ENCODE peak calls at places on chromosome 13, in four cellular contexts. One of them, this sample, is unnamed.

GRCh38 chr13:82758056-82758455 is 1124.2 kb downstream of the SLITRK1 start:
- DNase-seq in uterus: no peak
- DNase-seq in stimulated activated CD4-positive, alpha-beta T cell treated with anti-CD3 and anti-CD28 coated beads, Interleukin-4, amount 100 ng/mL, for 1 hour: no peak
- DNase-seq in naive thymus-derived CD8-positive, alpha-beta T cell: no peak
- DNase-seq in this sample: peak; percentile 9

GRCh38 chr13:79457948-79458347 is 23.0 kb upstream of the NDFIP2 start:
- DNase-seq in naive thymus-derived CD8-positive, alpha-beta T cell: no peak
- DNase-seq in uterus: no peak
- DNase-seq in stimulated activated CD4-positive, alpha-beta T cell treated with anti-CD3 and anti-CD28 coated beads, Interleukin-4, amount 100 ng/mL, for 1 hour: no peak
- DNase-seq in this sample: peak; percentile 45

GRCh38 chr13:44619651-44620050 is 43.5 kb upstream of the TSC22D1 start:
- DNase-seq in uterus: no peak
- DNase-seq in stimulated activated CD4-positive, alpha-beta T cell treated with anti-CD3 and anti-CD28 coated beads, Interleukin-4, amount 100 ng/mL, for 1 hour: no peak
- DNase-seq in naive thymus-derived CD8-positive, alpha-beta T cell: no peak
- DNase-seq in this sample: no peak

GRCh38 chr13:66673401-66673800 is 556.7 kb downstream of the PCDH9 start:
- DNase-seq in stimulated activated CD4-positive, alpha-beta T cell treated with anti-CD3 and anti-CD28 coated beads, Interleukin-4, amount 100 ng/mL, for 1 hour: no peak
- DNase-seq in uterus: no peak
- DNase-seq in naive thymus-derived CD8-positive, alpha-beta T cell: no peak
- DNase-seq in this sample: no peak

GRCh38 chr13:32650705-32651311 is 64.6 kb downstream of the PDS5B start:
- DNase-seq in uterus: peak; percentile 45
- DNase-seq in naive thymus-derived CD8-positive, alpha-beta T cell: peak; percentile 48
- DNase-seq in stimulated activated CD4-positive, alpha-beta T cell treated with anti-CD3 and anti-CD28 coated beads, Interleukin-4, amount 100 ng/mL, for 1 hour: peak; percentile 33
- DNase-seq in this sample: peak; percentile 63

GRCh38 chr13:25132021-25132420 is 36.1 kb downstream of the PABPC3 start:
- DNase-seq in uterus: no peak
- DNase-seq in stimulated activated CD4-positive, alpha-beta T cell treated with anti-CD3 and anti-CD28 coated beads, Interleukin-4, amount 100 ng/mL, for 1 hour: no peak
- DNase-seq in naive thymus-derived CD8-positive, alpha-beta T cell: no peak
- DNase-seq in this sample: no peak

GRCh38 chr13:110869805-110870706 is 44.8 kb downstream of the ANKRD10 start:
- DNase-seq in stimulated activated CD4-positive, alpha-beta T cell treated with anti-CD3 and anti-CD28 coated beads, Interleukin-4, amount 100 ng/mL, for 1 hour: peak; percentile 8
- DNase-seq in uterus: peak; percentile 98
- DNase-seq in naive thymus-derived CD8-positive, alpha-beta T cell: no peak
- DNase-seq in this sample: peak; percentile 39

GRCh38 chr13:97695684-97696083 is 257.8 kb upstream of the IPO5 start:
- DNase-seq in stimulated activated CD4-positive, alpha-beta T cell treated with anti-CD3 and anti-CD28 coated beads, Interleukin-4, amount 100 ng/mL, for 1 hour: no peak
- DNase-seq in uterus: no peak
- DNase-seq in naive thymus-derived CD8-positive, alpha-beta T cell: no peak
- DNase-seq in this sample: peak; percentile 40

GRCh38 chr13:102968572-102969228 is 97.5 kb downstream of the SLC10A2 start:
- DNase-seq in uterus: no peak
- DNase-seq in stimulated activated CD4-positive, alpha-beta T cell treated with anti-CD3 and anti-CD28 coated beads, Interleukin-4, amount 100 ng/mL, for 1 hour: no peak
- DNase-seq in naive thymus-derived CD8-positive, alpha-beta T cell: no peak
- DNase-seq in this sample: no peak

GRCh38 chr13:91169641-91170040 is 177.8 kb upstream of the MIR17HG start:
- DNase-seq in stimulated activated CD4-positive, alpha-beta T cell treated with anti-CD3 and anti-CD28 coated beads, Interleukin-4, amount 100 ng/mL, for 1 hour: no peak
- DNase-seq in uterus: no peak
- DNase-seq in naive thymus-derived CD8-positive, alpha-beta T cell: no peak
- DNase-seq in this sample: no peak

GRCh38 chr13:102870677-102871415 is 25.0 kb downstream of the ERCC5 start:
- DNase-seq in stimulated activated CD4-positive, alpha-beta T cell treated with anti-CD3 and anti-CD28 coated beads, Interleukin-4, amount 100 ng/mL, for 1 hour: peak; percentile 36
- DNase-seq in uterus: peak; percentile 31
- DNase-seq in naive thymus-derived CD8-positive, alpha-beta T cell: peak; percentile 31
- DNase-seq in this sample: peak; percentile 58

GRCh38 chr13:51315658-51316057 is 23.8 kb upstream of the SERPINE3 start:
- DNase-seq in naive thymus-derived CD8-positive, alpha-beta T cell: no peak
- DNase-seq in uterus: no peak
- DNase-seq in stimulated activated CD4-positive, alpha-beta T cell treated with anti-CD3 and anti-CD28 coated beads, Interleukin-4, amount 100 ng/mL, for 1 hour: no peak
- DNase-seq in this sample: no peak

GRCh38 chr13:113552786-113553540 is 31.6 kb upstream of the TFDP1 start:
- DNase-seq in uterus: no peak
- DNase-seq in naive thymus-derived CD8-positive, alpha-beta T cell: no peak
- DNase-seq in stimulated activated CD4-positive, alpha-beta T cell treated with anti-CD3 and anti-CD28 coated beads, Interleukin-4, amount 100 ng/mL, for 1 hour: no peak
- DNase-seq in this sample: no peak

GRCh38 chr13:101514695-101515275 is 62.3 kb downstream of the ITGBL1 start:
- DNase-seq in uterus: no peak
- DNase-seq in stimulated activated CD4-positive, alpha-beta T cell treated with anti-CD3 and anti-CD28 coated beads, Interleukin-4, amount 100 ng/mL, for 1 hour: no peak
- DNase-seq in naive thymus-derived CD8-positive, alpha-beta T cell: no peak
- DNase-seq in this sample: peak; percentile 69

GRCh38 chr13:21948781-21949474 is 278.1 kb downstream of the FGF9 start:
- DNase-seq in naive thymus-derived CD8-positive, alpha-beta T cell: no peak
- DNase-seq in uterus: no peak
- DNase-seq in stimulated activated CD4-positive, alpha-beta T cell treated with anti-CD3 and anti-CD28 coated beads, Interleukin-4, amount 100 ng/mL, for 1 hour: no peak
- DNase-seq in this sample: no peak

GRCh38 chr13:52070929-52071523 is 46.5 kb downstream of the UTP14C start:
- DNase-seq in uterus: no peak
- DNase-seq in stimulated activated CD4-positive, alpha-beta T cell treated with anti-CD3 and anti-CD28 coated beads, Interleukin-4, amount 100 ng/mL, for 1 hour: peak; percentile 4
- DNase-seq in naive thymus-derived CD8-positive, alpha-beta T cell: no peak
- DNase-seq in this sample: peak; percentile 43

GRCh38 chr13:100954430-100955361 is 280.1 kb upstream of the TMTC4 start:
- DNase-seq in stimulated activated CD4-positive, alpha-beta T cell treated with anti-CD3 and anti-CD28 coated beads, Interleukin-4, amount 100 ng/mL, for 1 hour: no peak
- DNase-seq in naive thymus-derived CD8-positive, alpha-beta T cell: no peak
- DNase-seq in uterus: no peak
- DNase-seq in this sample: no peak

GRCh38 chr13:94764576-94765321 is 52.4 kb upstream of the SOX21 start:
- DNase-seq in stimulated activated CD4-positive, alpha-beta T cell treated with anti-CD3 and anti-CD28 coated beads, Interleukin-4, amount 100 ng/mL, for 1 hour: no peak
- DNase-seq in uterus: no peak
- DNase-seq in naive thymus-derived CD8-positive, alpha-beta T cell: no peak
- DNase-seq in this sample: no peak

GRCh38 chr13:112545866-112546265 is 42.1 kb downstream of the TUBGCP3 start:
- DNase-seq in uterus: no peak
- DNase-seq in stimulated activated CD4-positive, alpha-beta T cell treated with anti-CD3 and anti-CD28 coated beads, Interleukin-4, amount 100 ng/mL, for 1 hour: no peak
- DNase-seq in naive thymus-derived CD8-positive, alpha-beta T cell: no peak
- DNase-seq in this sample: no peak

GRCh38 chr13:65889368-65889767 is 1340.8 kb downstream of the PCDH9 start:
- DNase-seq in uterus: no peak
- DNase-seq in naive thymus-derived CD8-positive, alpha-beta T cell: no peak
- DNase-seq in stimulated activated CD4-positive, alpha-beta T cell treated with anti-CD3 and anti-CD28 coated beads, Interleukin-4, amount 100 ng/mL, for 1 hour: no peak
- DNase-seq in this sample: no peak

GRCh38 chr13:28503182-28503980 is 8.5 kb upstream of the FLT1 start:
- DNase-seq in stimulated activated CD4-positive, alpha-beta T cell treated with anti-CD3 and anti-CD28 coated beads, Interleukin-4, amount 100 ng/mL, for 1 hour: no peak
- DNase-seq in naive thymus-derived CD8-positive, alpha-beta T cell: no peak
- DNase-seq in uterus: no peak
- DNase-seq in this sample: no peak

GRCh38 chr13:99312493-99312883 is 5.3 kb upstream of the GPR183 start:
- DNase-seq in naive thymus-derived CD8-positive, alpha-beta T cell: no peak
- DNase-seq in stimulated activated CD4-positive, alpha-beta T cell treated with anti-CD3 and anti-CD28 coated beads, Interleukin-4, amount 100 ng/mL, for 1 hour: no peak
- DNase-seq in uterus: peak; percentile 63
- DNase-seq in this sample: no peak

GRCh38 chr13:91351123-91351522 is 3.6 kb downstream of the MIR17HG start:
- DNase-seq in naive thymus-derived CD8-positive, alpha-beta T cell: no peak
- DNase-seq in stimulated activated CD4-positive, alpha-beta T cell treated with anti-CD3 and anti-CD28 coated beads, Interleukin-4, amount 100 ng/mL, for 1 hour: no peak
- DNase-seq in uterus: no peak
- DNase-seq in this sample: no peak

GRCh38 chr13:99605417-99606321 is 104.4 kb downstream of the TM9SF2 start:
- DNase-seq in naive thymus-derived CD8-positive, alpha-beta T cell: peak; percentile 48
- DNase-seq in uterus: peak; percentile 30
- DNase-seq in stimulated activated CD4-positive, alpha-beta T cell treated with anti-CD3 and anti-CD28 coated beads, Interleukin-4, amount 100 ng/mL, for 1 hour: peak; percentile 36
- DNase-seq in this sample: peak; percentile 50

GRCh38 chr13:67229438-67230242 is 496 bp downstream of the PCDH9 start:
- DNase-seq in uterus: no peak
- DNase-seq in stimulated activated CD4-positive, alpha-beta T cell treated with anti-CD3 and anti-CD28 coated beads, Interleukin-4, amount 100 ng/mL, for 1 hour: no peak
- DNase-seq in naive thymus-derived CD8-positive, alpha-beta T cell: no peak
- DNase-seq in this sample: peak; percentile 47

GRCh38 chr13:39859898-39860297 is 204.4 kb downstream of the COG6 start:
- DNase-seq in stimulated activated CD4-positive, alpha-beta T cell treated with anti-CD3 and anti-CD28 coated beads, Interleukin-4, amount 100 ng/mL, for 1 hour: no peak
- DNase-seq in uterus: no peak
- DNase-seq in naive thymus-derived CD8-positive, alpha-beta T cell: no peak
- DNase-seq in this sample: peak; percentile 94

GRCh38 chr13:34776390-34776981 is 165.6 kb upstream of the NBEA start:
- DNase-seq in uterus: no peak
- DNase-seq in naive thymus-derived CD8-positive, alpha-beta T cell: no peak
- DNase-seq in stimulated activated CD4-positive, alpha-beta T cell treated with anti-CD3 and anti-CD28 coated beads, Interleukin-4, amount 100 ng/mL, for 1 hour: no peak
- DNase-seq in this sample: no peak

GRCh38 chr13:36341718-36342117 is 4.5 kb downstream of the SPART start:
- DNase-seq in uterus: no peak
- DNase-seq in naive thymus-derived CD8-positive, alpha-beta T cell: no peak
- DNase-seq in stimulated activated CD4-positive, alpha-beta T cell treated with anti-CD3 and anti-CD28 coated beads, Interleukin-4, amount 100 ng/mL, for 1 hour: no peak
- DNase-seq in this sample: no peak

GRCh38 chr13:40060318-40061007 is 405.0 kb downstream of the COG6 start:
- DNase-seq in naive thymus-derived CD8-positive, alpha-beta T cell: no peak
- DNase-seq in uterus: peak; percentile 89
- DNase-seq in stimulated activated CD4-positive, alpha-beta T cell treated with anti-CD3 and anti-CD28 coated beads, Interleukin-4, amount 100 ng/mL, for 1 hour: peak; percentile 38
- DNase-seq in this sample: no peak

GRCh38 chr13:20127563-20128458 is 33.0 kb downstream of the GJA3 start:
- DNase-seq in uterus: peak; percentile 32
- DNase-seq in stimulated activated CD4-positive, alpha-beta T cell treated with anti-CD3 and anti-CD28 coated beads, Interleukin-4, amount 100 ng/mL, for 1 hour: peak; percentile 34
- DNase-seq in naive thymus-derived CD8-positive, alpha-beta T cell: peak; percentile 40
- DNase-seq in this sample: peak; percentile 41

GRCh38 chr13:38417727-38418126 is 68.1 kb downstream of the UFM1 start:
- DNase-seq in stimulated activated CD4-positive, alpha-beta T cell treated with anti-CD3 and anti-CD28 coated beads, Interleukin-4, amount 100 ng/mL, for 1 hour: no peak
- DNase-seq in naive thymus-derived CD8-positive, alpha-beta T cell: no peak
- DNase-seq in uterus: no peak
- DNase-seq in this sample: no peak

GRCh38 chr13:23776698-23777570 is 112.3 kb downstream of the MIPEP start:
- DNase-seq in uterus: no peak
- DNase-seq in stimulated activated CD4-positive, alpha-beta T cell treated with anti-CD3 and anti-CD28 coated beads, Interleukin-4, amount 100 ng/mL, for 1 hour: no peak
- DNase-seq in naive thymus-derived CD8-positive, alpha-beta T cell: no peak
- DNase-seq in this sample: no peak

GRCh38 chr13:79833972-79834371 is 353.0 kb downstream of the NDFIP2 start:
- DNase-seq in uterus: no peak
- DNase-seq in naive thymus-derived CD8-positive, alpha-beta T cell: no peak
- DNase-seq in stimulated activated CD4-positive, alpha-beta T cell treated with anti-CD3 and anti-CD28 coated beads, Interleukin-4, amount 100 ng/mL, for 1 hour: no peak
- DNase-seq in this sample: no peak

GRCh38 chr13:102128216-102128800 is 273.5 kb downstream of the FGF14 start:
- DNase-seq in naive thymus-derived CD8-positive, alpha-beta T cell: no peak
- DNase-seq in stimulated activated CD4-positive, alpha-beta T cell treated with anti-CD3 and anti-CD28 coated beads, Interleukin-4, amount 100 ng/mL, for 1 hour: no peak
- DNase-seq in uterus: no peak
- DNase-seq in this sample: no peak

This sample was measured in SK-N-DZ.